ENCODE peak calls at places on chromosomes 1 and 21, in nine cellular contexts. F, J, U, W, O, C, K, Q and E are unnamed samples.

GRCh38 chr1:15355968-15356621 is 53.6 kb upstream of the EFHD2 start:
- DNase-seq in F (peak; percentile 57), J (peak; percentile 10), U (peak; percentile 52), W (peak; percentile 92), O (no peak), C (no peak), K (no peak), Q (no peak), E (peak; percentile 23)

GRCh38 chr1:12356004-12356890 is 126.4 kb downstream of the VPS13D start:
- DNase-seq in F (no peak), J (peak; percentile 41), U (no peak), W (no peak), O (no peak), C (no peak), K (no peak), Q (no peak), E (no peak)

GRCh38 chr21:14955936-14956520 is 108.8 kb downstream of the NRIP1 start:
- DNase-seq in F (no peak), J (no peak), U (no peak), W (no peak), O (no peak), C (no peak), K (no peak), Q (no peak), E (no peak)

GRCh38 chr1:29513357-29513756 is 277.0 kb downstream of the PTPRU start:
- DNase-seq in F (peak; percentile 59), J (peak; percentile 32), U (peak; percentile 80), W (peak; percentile 84), O (no peak), C (no peak), K (no peak), Q (peak; percentile 81), E (peak; percentile 54)

GRCh38 chr21:35179990-35180557 is 131.0 kb upstream of the RUNX1 start:
- DNase-seq in F (peak; percentile 90), J (peak; percentile 81), U (peak; percentile 47), W (no peak), O (no peak), C (no peak), K (no peak), Q (no peak), E (no peak)

GRCh38 chr1:225651872-225652725 is 824 bp downstream of the ENAH start:
- DNase-seq in F (peak; percentile 55), J (peak; percentile 24), U (peak; percentile 56), W (no peak), O (no peak), C (peak; percentile 65), K (no peak), Q (peak; percentile 36), E (peak; percentile 76)

GRCh38 chr1:6275826-6276764 is 15.2 kb upstream of the GPR153 start:
- DNase-seq in F (peak; percentile 96), J (peak; percentile 78), U (no peak), W (no peak), O (no peak), C (no peak), K (no peak), Q (no peak), E (peak; percentile 84)

GRCh38 chr1:233244183-233244582 is 51.3 kb downstream of the PCNX2 start:
- DNase-seq in F (peak; percentile 93), J (no peak), U (no peak), W (peak; percentile 2), O (no peak), C (no peak), K (no peak), Q (no peak), E (no peak)

GRCh38 chr1:205057808-205058575 is 15.0 kb downstream of the CNTN2 start:
- DNase-seq in F (no peak), J (no peak), U (no peak), W (no peak), O (no peak), C (no peak), K (no peak), Q (no peak), E (no peak)

GRCh38 chr1:159881930-159882839 is 17.8 kb downstream of the CFAP45 start:
- DNase-seq in F (peak; percentile 95), J (peak; percentile 99), U (peak; percentile 95), W (peak; percentile 96), O (peak; percentile 77), C (peak; percentile 94), K (peak; percentile 19), Q (no peak), E (no peak)

GRCh38 chr1:9280015-9280860 is 12.5 kb upstream of the SPSB1 start:
- DNase-seq in F (peak; percentile 92), J (peak; percentile 93), U (peak; percentile 96), W (peak; percentile 67), O (peak; percentile 49), C (no peak), K (no peak), Q (no peak), E (peak; percentile 61)

GRCh38 chr1:53644909-53645689 is 93.9 kb downstream of the GLIS1 start:
- DNase-seq in F (no peak), J (no peak), U (no peak), W (no peak), O (peak; percentile 5), C (no peak), K (no peak), Q (no peak), E (no peak)

GRCh38 chr21:38897532-38898421 is 92.0 kb downstream of the ETS2 start:
- DNase-seq in F (no peak), J (no peak), U (no peak), W (no peak), O (no peak), C (peak; percentile 39), K (no peak), Q (peak; percentile 79), E (no peak)

GRCh38 chr1:10975567-10976326 is 36.7 kb upstream of the TARDBP start:
- DNase-seq in F (peak; percentile 82), J (peak; percentile 56), U (peak; percentile 82), W (no peak), O (no peak), C (no peak), K (no peak), Q (no peak), E (peak; percentile 74)

GRCh38 chr1:21764615-21765423 is 18.1 kb downstream of the USP48 start:
- DNase-seq in F (peak; percentile 74), J (peak; percentile 97), U (peak; percentile 68), W (no peak), O (no peak), C (peak; percentile 28), K (no peak), Q (no peak), E (peak; percentile 45)

GRCh38 chr1:92653605-92654381 is 131.1 kb downstream of the EVI5 start:
- DNase-seq in F (no peak), J (no peak), U (peak; percentile 27), W (no peak), O (no peak), C (no peak), K (no peak), Q (no peak), E (peak; percentile 79)

GRCh38 chr1:147264158-147264768 is 21.8 kb downstream of the CHD1L start:
- DNase-seq in F (peak; percentile 34), J (peak; percentile 80), U (peak; percentile 34), W (no peak), O (no peak), C (no peak), K (no peak), Q (no peak), E (no peak)

GRCh38 chr1:230231739-230232075 is 164.7 kb downstream of the GALNT2 start:
- DNase-seq in F (peak; percentile 71), J (peak; percentile 79), U (no peak), W (no peak), O (no peak), C (no peak), K (no peak), Q (no peak), E (no peak)

GRCh38 chr21:45568383-45568782 is 26.1 kb upstream of the SLC19A1 start:
- DNase-seq in F (peak; percentile 46), J (no peak), U (no peak), W (no peak), O (no peak), C (no peak), K (no peak), Q (no peak), E (no peak)

GRCh38 chr1:54406339-54407181 is at the start of gene SSBP3:
- DNase-seq in F (peak; percentile 91), J (peak; percentile 91), U (peak; percentile 97), W (peak; percentile 75), O (peak; percentile 96), C (peak; percentile 92), K (peak; percentile 92), Q (peak; percentile 92), E (peak; percentile 92)

GRCh38 chr1:31562707-31563360 is 13.5 kb upstream of the TINAGL1 start:
- DNase-seq in F (peak; percentile 67), J (peak; percentile 47), U (peak; percentile 69), W (peak; percentile 56), O (no peak), C (no peak), K (no peak), Q (no peak), E (peak; percentile 92)

GRCh38 chr1:30997463-30998057 is 68.0 kb downstream of the PUM1 start:
- DNase-seq in F (no peak), J (no peak), U (no peak), W (no peak), O (no peak), C (no peak), K (no peak), Q (no peak), E (no peak)

GRCh38 chr1:19484793-19485361 is 462 bp downstream of the CAPZB start:
- DNase-seq in F (no peak), J (no peak), U (peak; percentile 41), W (no peak), O (peak; percentile 68), C (no peak), K (no peak), Q (no peak), E (peak; percentile 62)

GRCh38 chr1:42456754-42457089 is 379 bp downstream of the PPCS start:
- DNase-seq in F (peak; percentile 67), J (peak; percentile 72), U (peak; percentile 45), W (no peak), O (peak; percentile 72), C (peak; percentile 51), K (peak; percentile 80), Q (peak; percentile 77), E (peak; percentile 85)

GRCh38 chr1:107545056-107545597 is 404.3 kb downstream of the NTNG1 start:
- DNase-seq in F (no peak), J (no peak), U (no peak), W (no peak), O (no peak), C (no peak), K (no peak), Q (no peak), E (no peak)

GRCh38 chr1:23696335-23696989 is 4.9 kb downstream of the RPL11 start:
- DNase-seq in F (no peak), J (no peak), U (no peak), W (no peak), O (no peak), C (no peak), K (no peak), Q (no peak), E (no peak)

GRCh38 chr1:172277277-172277676 is 143.2 kb upstream of the C1orf105 start:
- DNase-seq in F (peak; percentile 38), J (peak; percentile 63), U (no peak), W (no peak), O (no peak), C (no peak), K (no peak), Q (no peak), E (no peak)

GRCh38 chr1:74426208-74426932 is 86.0 kb downstream of the LRRC53 start:
- DNase-seq in F (no peak), J (no peak), U (no peak), W (no peak), O (no peak), C (peak; percentile 35), K (no peak), Q (no peak), E (no peak)

GRCh38 chr1:192284927-192285326 is 31.9 kb upstream of the RGS21 start:
- DNase-seq in F (no peak), J (no peak), U (no peak), W (no peak), O (no peak), C (no peak), K (no peak), Q (no peak), E (no peak)

GRCh38 chr1:71796044-71796443 is 486.3 kb downstream of the NEGR1 start:
- DNase-seq in F (no peak), J (no peak), U (no peak), W (no peak), O (no peak), C (peak; percentile 14), K (no peak), Q (no peak), E (no peak)

GRCh38 chr1:102796429-102796828 is 311.9 kb downstream of the COL11A1 start:
- DNase-seq in F (no peak), J (no peak), U (no peak), W (no peak), O (no peak), C (no peak), K (no peak), Q (no peak), E (no peak)